ENCODE peak calls at places on chromosomes 7 and 10, in seven cellular contexts. R, P, B, Z, M, S and G are unnamed samples.

GRCh38 chr7:20896996-20897395 is 110.3 kb upstream of the SP8 start:
- DNase-seq in M (no peak), B (no peak), S (no peak), Z (no peak), P (no peak), R (no peak), G (no peak)

GRCh38 chr10:28429045-28429444 is 103.9 kb upstream of the WAC start:
- DNase-seq in Z (no peak), R (no peak), B (no peak), S (no peak), M (no peak), P (no peak), G (no peak)

GRCh38 chr10:84665883-84666463 is 337.6 kb downstream of the CCSER2 start:
- DNase-seq in S (peak), P (no peak), Z (no peak), M (peak), B (no peak), R (peak), G (peak)

GRCh38 chr7:88337556-88337955 is 30.9 kb upstream of the STEAP4 start:
- DNase-seq in P (no peak), Z (no peak), M (peak), B (no peak), S (no peak), R (no peak), G (no peak)

GRCh38 chr7:31981874-31982390 is 88.3 kb downstream of the PDE1C start:
- DNase-seq in R (no peak), P (no peak), Z (no peak), S (no peak), M (no peak), B (no peak), G (no peak)

GRCh38 chr7:92456241-92456640 is 9.0 kb downstream of the GATAD1 start:
- DNase-seq in M (peak), Z (no peak), P (no peak), B (no peak), R (no peak), S (no peak), G (no peak)

GRCh38 chr7:151311294-151311864 is 30.2 kb upstream of the NUB1 start:
- DNase-seq in B (no peak), M (peak), P (no peak), S (peak), R (peak), Z (no peak), G (peak)

GRCh38 chr7:48035301-48035966 is at the start of gene C7orf57:
- DNase-seq in P (peak), Z (peak), R (peak), S (peak), M (peak), B (peak), G (peak)

GRCh38 chr10:88064608-88065383 is 201.4 kb downstream of the PTEN start:
- DNase-seq in M (no peak), S (peak), P (peak), R (no peak), Z (peak), B (no peak), G (no peak)